ENCODE peak calls at places on chromosomes 6 and 20, in four cellular contexts. L is fibroblast of lung, G is heart left ventricle, V is lower lobe of right lung. S is an unnamed sample.
A peak's percentile ranks its signal among the peaks of the same experiment; 100 is the strongest.

GRCh38 chr6:151075527-151075926 is 164.2 kb upstream of the AKAP12 start:
- DNase-seq in L (peak; percentile 66), G (no peak), V (no peak), S (no peak)

GRCh38 chr6:36820700-36821580 is 18.3 kb downstream of the CPNE5 start:
- DNase-seq in L (peak; percentile 62), G (no peak), V (no peak), S (no peak)

GRCh38 chr6:35160642-35161041 is 19.5 kb upstream of the TCP11 start:
- DNase-seq in L (no peak), G (no peak), V (no peak), S (peak; percentile 46)

GRCh38 chr20:34388678-34389077 is 25.6 kb downstream of the ITCH start:
- DNase-seq in L (no peak), G (no peak), V (no peak), S (no peak)

GRCh38 chr6:108838101-108838717 is 10.0 kb upstream of the ARMC2 start:
- DNase-seq in L (peak; percentile 36), G (no peak), V (peak; percentile 72), S (peak; percentile 30)

GRCh38 chr20:699811-700338 is 24.3 kb upstream of the SCRT2 start:
- DNase-seq in L (no peak), G (peak; percentile 92), V (no peak), S (no peak)

GRCh38 chr6:144181639-144182038 is 31.3 kb downstream of the STX11 start:
- DNase-seq in L (no peak), G (no peak), V (no peak), S (no peak)

GRCh38 chr6:152068622-152069261 is 261.3 kb downstream of the ESR1 start:
- DNase-seq in L (peak; percentile 17), G (peak; percentile 35), V (no peak), S (no peak)

GRCh38 chr6:45441811-45442453 is 64.2 kb upstream of the SUPT3H start:
- DNase-seq in L (peak; percentile 41), G (no peak), V (no peak), S (no peak)

GRCh38 chr6:159217595-159218275 is 48.5 kb downstream of the FNDC1 start:
- DNase-seq in L (peak; percentile 53), G (no peak), V (no peak), S (peak; percentile 59)

GRCh38 chr6:118017301-118017854 is 110.3 kb downstream of the SLC35F1 start:
- DNase-seq in L (no peak), G (no peak), V (no peak), S (no peak)

GRCh38 chr6:92559002-92559401 is 860.4 kb downstream of the EPHA7 start:
- DNase-seq in L (no peak), G (no peak), V (no peak), S (no peak)

GRCh38 chr6:90295854-90296345 is 743 bp downstream of the BACH2 start:
- DNase-seq in L (peak; percentile 79), G (peak; percentile 71), V (peak; percentile 58), S (peak; percentile 46)

GRCh38 chr6:122180132-122180531 is 219.3 kb upstream of the HSF2 start:
- DNase-seq in L (peak; percentile 2), G (peak; percentile 30), V (no peak), S (no peak)

GRCh38 chr20:36504295-36504694 is 37.0 kb upstream of the MYL9 start:
- DNase-seq in L (no peak), G (no peak), V (no peak), S (no peak)
- H3K36me3 ChIP-seq in L (peaks cover 17% of the 10 kb centered on the region), G (peaks cover 21% of the 10 kb centered on the region), V (peaks cover 99% of the 10 kb centered on the region), S (peaks cover 14% of the 10 kb centered on the region)

GRCh38 chr20:59035381-59035780 is 3.2 kb upstream of the ATP5F1E start:
- DNase-seq in L (no peak), G (no peak), V (no peak), S (no peak)
- H3K36me3 ChIP-seq in L (peaks cover 2% of the 10 kb centered on the region), G (peaks cover 13% of the 10 kb centered on the region), V (peaks cover 44% of the 10 kb centered on the region), S (peaks cover 46% of the 10 kb centered on the region)

DNA sequence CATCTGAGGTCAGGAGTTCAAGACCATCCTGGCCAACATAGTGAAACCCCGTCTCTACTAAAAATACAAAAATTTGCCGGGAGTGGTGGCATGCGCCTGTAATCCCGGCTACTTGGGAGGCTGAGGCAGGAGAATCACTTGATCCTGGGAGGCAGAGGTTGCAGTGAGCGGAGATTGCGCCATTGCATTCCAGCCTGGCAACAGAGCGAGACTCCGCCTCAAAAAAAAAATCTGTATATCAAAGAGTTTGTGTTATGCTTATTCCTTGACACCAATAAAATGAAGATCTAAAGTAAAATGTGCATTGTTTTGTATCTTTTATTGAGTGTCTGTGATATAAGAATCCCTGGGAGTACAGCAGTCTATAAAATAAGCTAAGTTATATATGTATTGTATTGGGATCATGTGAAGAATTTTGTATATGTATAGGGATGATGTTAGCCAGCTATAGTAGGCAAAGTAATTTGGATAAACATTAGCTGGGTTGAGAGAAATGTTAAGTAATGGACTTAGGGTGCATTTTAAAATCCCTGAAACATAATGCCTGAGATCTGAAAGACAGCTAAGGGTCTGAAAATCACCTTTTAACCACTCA is 10.9 kb downstream of the TBP start:
- DNase-seq in L (no peak), G (no peak), V (no peak), S (peak; percentile 74)
- H3K36me3 ChIP-seq in L (peaks cover 6% of the 10 kb centered on the region), G (peaks cover 23% of the 10 kb centered on the region), V (peaks cover 95% of the 10 kb centered on the region), S (peaks cover 45% of the 10 kb centered on the region)

DNA sequence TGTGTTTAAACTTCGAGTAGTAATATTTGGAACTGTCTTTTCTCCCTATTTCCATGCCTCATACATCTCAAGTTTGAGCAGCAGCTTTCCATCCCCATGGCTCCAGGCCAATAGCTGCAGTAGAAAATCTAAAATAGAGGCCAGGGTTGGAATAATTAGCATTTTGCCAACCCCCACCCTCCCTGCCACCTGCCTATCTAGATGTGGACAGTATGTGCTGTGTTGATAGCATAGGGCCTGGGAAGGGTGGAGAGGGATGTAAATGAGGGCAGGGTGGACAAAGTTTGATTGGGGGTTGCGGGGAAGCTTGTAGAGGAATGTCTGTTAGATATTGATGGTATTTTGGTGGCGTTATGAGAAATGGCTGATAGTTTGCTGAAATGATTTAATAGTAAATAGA is 5.6 kb downstream of the TOP1 start:
- DNase-seq in L (no peak), G (no peak), V (no peak), S (no peak)
- H3K36me3 ChIP-seq in L (no peaks in the 10 kb centered on the region), G (no peaks in the 10 kb centered on the region), V (no peaks in the 10 kb centered on the region), S (peaks cover 16% of the 10 kb centered on the region)

DNA sequence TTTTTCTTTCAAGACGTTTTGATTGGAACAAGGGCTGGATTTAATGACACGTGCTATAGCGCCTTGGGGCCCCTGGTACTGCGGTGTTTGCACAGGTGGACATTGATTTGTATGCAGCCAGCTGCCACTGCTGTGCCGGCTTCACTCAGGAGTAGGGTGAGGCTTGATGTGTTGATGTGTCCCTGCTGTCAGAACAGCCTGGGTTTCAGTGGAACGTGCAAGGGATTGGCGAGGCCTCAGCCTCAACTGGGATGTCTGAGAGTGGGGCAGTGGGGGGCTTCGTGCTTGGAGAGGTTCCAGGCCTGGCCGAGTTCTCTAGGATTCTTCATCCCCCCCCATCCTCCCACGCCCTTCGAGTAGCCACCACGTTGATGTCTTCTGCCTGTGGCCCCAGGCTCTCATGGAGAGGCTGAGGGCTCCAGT is 23.0 kb downstream of the PYGB start:
- DNase-seq in L (no peak), G (peak; percentile 21), V (peak; percentile 34), S (no peak)
- H3K36me3 ChIP-seq in L (peaks cover 17% of the 10 kb centered on the region), G (peaks cover 12% of the 10 kb centered on the region), V (peaks cover 68% of the 10 kb centered on the region), S (peaks cover 17% of the 10 kb centered on the region)

GRCh38 chr6:166341464-166341863 is 881 bp downstream of the SFT2D1 start:
- DNase-seq in L (no peak), G (no peak), V (no peak), S (no peak)

GRCh38 chr6:166343157-166343502 is 785 bp upstream of the SFT2D1 start:
- DNase-seq in L (peak; percentile 8), G (no peak), V (no peak), S (no peak)

GRCh38 chr6:166342293-166343156 is at the start of gene SFT2D1:
- DNase-seq in L (peak; percentile 84), G (peak; percentile 93), V (peak; percentile 94), S (peak; percentile 88)

GRCh38 chr6:166344240-166344639 is 1.9 kb upstream of the SFT2D1 start:
- DNase-seq in L (peak; percentile 62), G (no peak), V (no peak), S (no peak)

GRCh38 chr6:166341915-166342292 is 441 bp downstream of the SFT2D1 start:
- DNase-seq in L (peak; percentile 23), G (no peak), V (peak; percentile 45), S (no peak)
- H3K36me3 ChIP-seq in L (no peaks in the 10 kb centered on the region), G (no peaks in the 10 kb centered on the region), V (peaks cover 26% of the 10 kb centered on the region), S (peaks cover 25% of the 10 kb centered on the region)

S was measured in HAP-1.